ENCODE peak calls at places on chromosome 11, in eight cellular contexts. T is cardiac muscle cell, Z is body of pancreas, K is heart left ventricle, A is psoas muscle, L is transverse colon, V is iPS DF 6.9, F is hepatocyte. X is an unnamed sample. For H3K36me3, the result is how much of the 10 kb centered on the place peaks cover.

GRCh38 chr11:1773131-1773510 is 9.4 kb upstream of the CTSD start:
- DNase-seq in Z (no peak), K (no peak), V (no peak), T (no peak), F (no peak), L (peak), A (no peak), X (no peak)

GRCh38 chr11:106369224-106369623 is 291.8 kb downstream of the AASDHPPT start:
- DNase-seq in F (no peak), T (no peak), Z (no peak), V (no peak), A (no peak), L (no peak), K (no peak), X (no peak)

GRCh38 chr11:119375629-119376196 is 5.8 kb downstream of the USP2 start:
- DNase-seq in V (no peak), A (peak), F (no peak), L (peak), T (no peak), Z (peak), K (peak), X (no peak)

GRCh38 chr11:29217901-29218300 is 798.9 kb downstream of the KCNA4 start:
- DNase-seq in K (no peak), V (no peak), Z (no peak), A (no peak), L (no peak), T (no peak), F (no peak), X (no peak)

GRCh38 chr11:114279778-114280532 is 16.2 kb upstream of the NNMT start:
- DNase-seq in A (no peak), K (no peak), L (no peak), Z (no peak), F (no peak), T (no peak), V (no peak), X (no peak)

GRCh38 chr11:65132988-65133700 is 1.2 kb downstream of the SYVN1 start:
- DNase-seq in V (no peak), F (peak), L (peak), A (no peak), Z (peak), K (peak), T (no peak), X (peak)

GRCh38 chr11:16992846-16993245 is 21.4 kb downstream of the PLEKHA7 start:
- DNase-seq in T (no peak), V (no peak), L (no peak), K (no peak), Z (no peak), A (no peak), F (no peak), X (no peak)

GRCh38 chr11:113664069-113664980 is 41.8 kb downstream of the TMPRSS5 start:
- DNase-seq in Z (no peak), V (no peak), A (no peak), F (peak), T (no peak), L (no peak), K (no peak), X (no peak)

GRCh38 chr11:9142732-9143131 is 51.3 kb upstream of the SCUBE2 start:
- DNase-seq in T (no peak), L (no peak), Z (no peak), K (no peak), F (no peak), A (no peak), V (no peak), X (no peak)

GRCh38 chr11:14373941-14374646 is 15.1 kb upstream of the RRAS2 start:
- DNase-seq in L (no peak), T (no peak), V (no peak), F (no peak), K (peak), A (peak), Z (peak), X (no peak)

GRCh38 chr11:107275632-107276031 is 182.0 kb downstream of the CWF19L2 start:
- DNase-seq in V (no peak), F (no peak), L (no peak), A (no peak), Z (no peak), T (no peak), K (no peak), X (no peak)

GRCh38 chr11:86244063-86244521 is 461 bp upstream of the EED start:
- DNase-seq in A (peak), K (peak), Z (peak), F (peak), L (peak), V (no peak), T (peak), X (peak)

GRCh38 chr11:115080923-115081322 is 402.6 kb downstream of the NXPE2 start:
- DNase-seq in F (no peak), Z (no peak), L (no peak), T (no peak), K (no peak), A (no peak), V (no peak), X (no peak)

GRCh38 chr11:64334764-64335741 is 5.0 kb upstream of the CCDC88B start:
- DNase-seq in L (peak), T (peak), F (peak), Z (peak), A (no peak), V (no peak), K (no peak), X (no peak)

GRCh38 chr11:46306296-46306853 is 28.9 kb downstream of the CREB3L1 start:
- DNase-seq in Z (no peak), T (no peak), A (no peak), L (no peak), F (no peak), K (no peak), V (no peak), X (no peak)

GRCh38 chr11:121890377-121890776 is 225.6 kb downstream of the BLID start:
- DNase-seq in T (no peak), A (no peak), F (no peak), K (no peak), Z (no peak), V (no peak), L (no peak), X (no peak)

GRCh38 chr11:102047305-102047924 is at the start of gene CFAP300:
- DNase-seq in F (peak), T (peak), L (peak), A (peak), Z (peak), V (no peak), K (peak), X (peak)

GRCh38 chr11:19995131-19995530 is 165.1 kb downstream of the DBX1 start:
- DNase-seq in F (peak), T (no peak), Z (no peak), L (no peak), A (peak), K (no peak), V (no peak), X (no peak)

GRCh38 chr11:121309688-121310087 is 17.1 kb downstream of the SC5D start:
- DNase-seq in T (no peak), A (no peak), Z (no peak), K (no peak), F (no peak), L (no peak), V (no peak), X (no peak)

GRCh38 chr11:117185739-117186430 is 7.3 kb downstream of the SIDT2 start:
- DNase-seq in K (no peak), T (no peak), Z (peak), V (no peak), L (no peak), A (no peak), F (no peak), X (no peak)

GRCh38 chr11:17927643-17928343 is 85.1 kb downstream of the SERGEF start:
- DNase-seq in K (no peak), F (peak), A (no peak), L (no peak), V (no peak), Z (no peak), T (no peak), X (no peak)

GRCh38 chr11:110972640-110973039 is 260.4 kb upstream of the ARHGAP20 start:
- DNase-seq in F (peak), L (no peak), T (no peak), V (no peak), K (no peak), A (no peak), Z (no peak), X (no peak)

GRCh38 chr11:67053896-67054850 is 2.5 kb upstream of the RHOD start:
- DNase-seq in T (peak), A (peak), K (no peak), Z (peak), F (peak), L (peak), V (no peak), X (no peak)

GRCh38 chr11:26964335-26964734 is 29.6 kb upstream of the FIBIN start:
- DNase-seq in K (no peak), Z (no peak), V (no peak), L (no peak), T (no peak), A (no peak), F (no peak), X (no peak)

GRCh38 chr11:11706022-11706421 is 84.2 kb upstream of the GALNT18 start:
- DNase-seq in L (no peak), F (no peak), V (no peak), T (no peak), A (no peak), K (no peak), Z (no peak), X (no peak)

GRCh38 chr11:10309163-10310093 is 4.6 kb downstream of the ADM start:
- DNase-seq in V (no peak), L (peak), T (no peak), K (no peak), Z (peak), F (peak), A (peak), X (peak)

GRCh38 chr11:44718612-44719390 is 8.0 kb upstream of the TSPAN18 start:
- DNase-seq in K (no peak), F (no peak), Z (no peak), V (no peak), A (no peak), L (no peak), T (no peak), X (no peak)

GRCh38 chr11:12411806-12412727 is 34.7 kb downstream of the PARVA start:
- DNase-seq in K (peak), T (peak), A (peak), F (peak), V (peak), Z (peak), L (peak), X (no peak)

GRCh38 chr11:64283092-64283491 is 1.4 kb downstream of the BAD start:
- DNase-seq in A (no peak), Z (no peak), F (no peak), T (no peak), V (no peak), K (no peak), L (no peak), X (no peak)

GRCh38 chr11:121105063-121105480 is 4.0 kb downstream of the TECTA start:
- DNase-seq in A (peak), V (no peak), L (no peak), T (no peak), Z (peak), K (peak), F (no peak), X (no peak)

GRCh38 chr11:14969922-14970323 is 2.2 kb downstream of the CALCA start:
- DNase-seq in V (no peak), T (peak), L (peak), K (no peak), A (peak), Z (peak), F (peak), X (peak)

GRCh38 chr11:127058524-127058923 is 58.0 kb upstream of the KIRREL3 start:
- DNase-seq in K (no peak), T (no peak), V (no peak), Z (no peak), F (no peak), L (no peak), A (no peak), X (no peak)

GRCh38 chr11:69376155-69377028 is 82.4 kb downstream of the MYEOV start:
- DNase-seq in V (no peak), L (peak), T (no peak), Z (no peak), A (no peak), K (no peak), F (no peak), X (no peak)

GRCh38 chr11:74824285-74824982 is 75.8 kb downstream of the RNF169 start:
- DNase-seq in L (no peak), V (no peak), K (no peak), Z (no peak), F (no peak), A (no peak), T (no peak), X (no peak)
- H3K36me3 ChIP-seq in L (under half), V (under half), K (under half), Z (under half), F (under half), A (under half), T (under half), X (under half)

GRCh38 chr11:95703059-95703458 is 86.5 kb downstream of the FAM76B start:
- DNase-seq in K (no peak), T (no peak), Z (no peak), F (no peak), A (no peak), V (no peak), L (no peak), X (no peak)
- H3K4me3 ChIP-seq in K (no peak), T (no peak), Z (no peak), F (no peak), A (no peak), V (no peak), L (no peak), X (no peak)

DNA sequence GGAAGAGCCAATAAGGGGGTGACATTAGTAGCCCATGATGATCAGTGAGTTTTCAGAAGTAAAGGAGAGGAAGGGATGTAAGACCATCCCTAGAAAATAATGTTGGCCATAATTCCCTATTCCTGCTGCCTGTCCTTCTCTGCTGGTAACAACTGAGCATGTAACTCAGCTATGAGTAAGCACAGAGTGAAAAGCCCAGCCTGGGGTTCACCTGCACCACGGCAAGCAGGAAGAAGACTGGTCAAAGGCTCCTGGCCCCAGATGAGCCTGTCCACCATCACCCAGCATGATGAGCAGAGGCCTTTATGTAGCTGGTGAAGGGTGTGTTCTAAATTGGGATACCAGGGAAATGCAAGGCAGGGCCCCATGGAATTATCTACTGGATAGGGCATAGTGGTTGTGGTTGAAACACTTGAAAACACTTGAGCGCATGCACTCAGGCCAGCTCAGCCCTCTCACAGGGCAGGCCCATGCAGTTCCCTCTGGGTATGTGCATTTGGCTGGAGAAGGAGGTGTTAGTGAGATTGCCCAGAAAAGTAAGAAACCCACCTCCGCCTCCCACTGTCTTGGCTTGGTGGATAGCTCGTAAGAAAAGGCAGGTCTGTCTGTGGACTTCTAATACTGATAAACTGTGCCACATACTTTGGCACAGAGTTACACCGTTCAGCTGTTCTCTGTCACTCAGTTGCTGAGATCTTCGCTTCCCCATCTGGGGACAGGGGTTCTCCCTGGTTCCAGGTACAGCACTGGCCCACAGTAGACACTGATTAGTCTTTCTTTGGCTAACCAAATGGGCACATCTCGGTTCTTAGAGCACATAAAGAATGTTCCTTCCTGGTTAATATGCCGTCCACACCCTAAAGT is 86.8 kb downstream of the AMOTL1 start:
- DNase-seq in F (no peak), L (no peak), Z (no peak), T (peak), V (no peak), A (no peak), K (peak), X (peak)
- H3K36me3 ChIP-seq in F (under half), L (under half), Z (under half), T (under half), V (under half), A (under half), K (under half), X (half or more)

GRCh38 chr11:35162795-35163194 is 23.8 kb downstream of the CD44 start:
- DNase-seq in Z (no peak), L (no peak), A (no peak), F (no peak), T (no peak), V (no peak), K (no peak), X (no peak)
- H3K4me3 ChIP-seq in Z (no peak), L (no peak), A (no peak), F (no peak), T (no peak), V (no peak), K (no peak), X (no peak)

GRCh38 chr11:94880216-94880615 is 93.1 kb downstream of the CWC15 start:
- DNase-seq in K (no peak), V (no peak), L (no peak), A (no peak), F (no peak), T (no peak), Z (no peak), X (no peak)
- H3K36me3 ChIP-seq in K (under half), V (under half), L (under half), A (under half), F (under half), T (under half), Z (under half), X (under half)

GRCh38 chr11:61021661-61022212 is 50.3 kb downstream of the CD6 start:
- DNase-seq in L (peak), F (peak), K (no peak), Z (peak), T (no peak), V (peak), A (no peak), X (peak)
- H3K4me3 ChIP-seq in L (no peak), F (no peak), K (no peak), Z (no peak), T (no peak), V (peak), A (no peak), X (no peak)